ENCODE peak calls at places on chromosomes 16 and 17, in ten cellular contexts. H is colonic mucosa; J is IMR-90; V is naive thymus-derived CD4-positive, alpha-beta T cell; S is breast epithelium; T is sigmoid colon; Y is Caco-2; F is GM23248; G is pancreas; D is stomach. X is an unnamed sample.

GRCh38 chr17:68204736-68205135 is 43.1 kb upstream of the AMZ2 start:
- DNase-seq in S (no peak), F (no peak), G (peak; percentile 51), D (no peak), V (no peak), Y (no peak), H (no peak), T (no peak), J (no peak), X (no peak)

GRCh38 chr17:6831662-6832263 is at the start of gene TEKT1:
- DNase-seq in J (peak; percentile 26), Y (peak; percentile 71), D (peak; percentile 70), V (peak; percentile 61), S (peak; percentile 81), H (peak; percentile 55), F (peak; percentile 74), G (peak; percentile 89), T (peak; percentile 73), X (peak; percentile 62)

GRCh38 chr16:24132797-24133155 is 123.4 kb upstream of the CACNG3 start:
- DNase-seq in D (no peak), F (no peak), T (no peak), V (no peak), S (no peak), H (no peak), J (no peak), G (no peak), Y (no peak), X (no peak)

GRCh38 chr17:75481194-75482059 is 25.0 kb downstream of the TMEM94 start:
- DNase-seq in T (no peak), H (no peak), J (no peak), S (no peak), Y (peak; percentile 37), D (no peak), F (no peak), G (no peak), V (no peak), X (no peak)

GRCh38 chr16:54673353-54673752 is 257.3 kb upstream of the IRX5 start:
- DNase-seq in D (no peak), F (no peak), J (no peak), T (no peak), Y (no peak), H (no peak), V (no peak), S (no peak), G (no peak), X (no peak)

GRCh38 chr16:47136101-47136820 is 7.5 kb downstream of the NETO2 start:
- DNase-seq in S (no peak), H (no peak), D (no peak), J (peak; percentile 45), G (no peak), T (no peak), V (no peak), Y (no peak), F (peak; percentile 16), X (no peak)

GRCh38 chr17:66925811-66926500 is 38.6 kb upstream of the CACNG4 start:
- DNase-seq in H (no peak), F (no peak), Y (no peak), V (no peak), S (no peak), D (no peak), T (no peak), G (no peak), J (no peak), X (no peak)

GRCh38 chr16:30092373-30093010 is 768 bp upstream of the TBX6 start:
- DNase-seq in V (peak; percentile 47), H (peak; percentile 83), T (peak; percentile 90), G (peak; percentile 81), D (peak; percentile 70), F (peak; percentile 79), J (peak; percentile 27), S (no peak), Y (no peak), X (peak; percentile 83)

DNA sequence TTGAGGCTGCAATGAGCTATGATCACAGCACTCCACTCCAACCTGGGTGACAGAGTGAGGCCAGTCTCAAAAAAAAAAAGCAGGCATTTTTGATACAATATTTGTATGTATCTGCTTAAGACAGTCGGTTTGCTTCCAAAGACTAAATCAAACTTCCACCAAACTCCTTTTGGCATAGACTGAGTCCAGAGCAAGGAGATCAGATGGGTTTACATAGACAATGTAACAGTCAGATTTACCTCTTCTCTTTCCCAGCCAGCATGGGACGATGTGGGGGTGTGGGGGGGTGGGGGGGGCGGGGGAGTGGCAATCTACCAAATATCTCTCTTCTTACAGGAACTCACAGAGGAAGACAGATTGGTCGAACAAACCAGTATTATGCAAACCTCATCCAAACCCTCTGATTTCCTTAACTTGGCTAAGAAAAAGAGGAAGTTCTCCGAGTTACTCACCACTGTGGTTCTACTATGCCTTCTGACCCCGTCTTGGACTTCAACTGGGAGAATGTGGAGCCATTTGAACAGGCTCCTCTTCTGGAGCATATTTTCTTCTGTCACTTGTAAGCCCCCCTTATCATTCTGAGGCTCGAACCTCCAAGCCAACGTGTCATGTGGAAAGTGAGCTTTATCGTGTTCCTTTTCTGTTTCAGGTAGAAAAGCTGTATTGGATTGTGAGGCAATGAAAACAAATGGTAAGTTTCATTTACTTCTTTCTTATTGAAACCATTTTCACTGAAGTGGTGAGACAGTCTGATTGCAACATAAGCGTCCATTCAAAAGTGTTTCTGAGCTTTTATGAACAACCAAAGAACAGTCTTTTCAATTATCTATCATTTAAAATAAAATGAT is at the start of gene MILR1:
- DNase-seq in F (peak; percentile 93), G (no peak), S (peak; percentile 22), V (no peak), H (peak; percentile 33), J (peak; percentile 65), T (peak; percentile 71), Y (no peak), D (no peak), X (no peak)
- H3K27me3 ChIP-seq in F (no peaks in the 10 kb centered on the region), G (no peaks in the 10 kb centered on the region), S (no peaks in the 10 kb centered on the region), V (no peaks in the 10 kb centered on the region), H (no peaks in the 10 kb centered on the region), J (peaks cover 7% of the 10 kb centered on the region), T (no peaks in the 10 kb centered on the region), Y (no peaks in the 10 kb centered on the region), D (no peaks in the 10 kb centered on the region), X (no peaks in the 10 kb centered on the region)

DNA sequence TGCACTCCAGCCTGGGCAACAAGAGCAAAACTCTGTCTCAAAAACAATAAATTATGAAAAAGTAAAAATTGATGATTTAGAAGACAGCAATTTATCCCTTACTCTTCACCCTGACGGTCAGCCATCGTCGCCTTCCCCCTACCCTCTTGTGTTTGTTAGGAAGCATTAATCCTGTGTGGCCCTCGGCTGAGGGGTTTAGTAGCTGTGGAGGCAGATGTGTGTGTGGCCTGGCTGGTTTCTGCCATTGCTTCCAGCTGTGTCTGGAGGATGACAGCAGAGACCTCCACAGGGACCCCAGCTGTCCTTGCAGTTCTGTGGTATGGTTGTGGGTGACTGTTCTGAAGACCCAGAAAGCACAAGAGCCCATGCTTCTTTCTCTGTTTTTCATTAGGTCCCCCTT is 25.9 kb downstream of the DBNDD1 start:
- DNase-seq in D (no peak), J (no peak), S (no peak), T (no peak), F (no peak), Y (no peak), V (no peak), H (no peak), G (no peak), X (no peak)
- H3K9me3 ChIP-seq in D (no peaks in the 10 kb centered on the region), J (peaks cover 21% of the 10 kb centered on the region), S (no peaks in the 10 kb centered on the region), T (no peaks in the 10 kb centered on the region), F (no peaks in the 10 kb centered on the region), Y (peaks cover 29% of the 10 kb centered on the region), V (no peaks in the 10 kb centered on the region), H (no peaks in the 10 kb centered on the region), G (no peaks in the 10 kb centered on the region), X (no peaks in the 10 kb centered on the region)

GRCh38 chr17:48420823-48421222 is 9.2 kb downstream of the SKAP1 start:
- DNase-seq in G (no peak), V (no peak), S (no peak), Y (no peak), H (no peak), D (no peak), T (no peak), J (no peak), F (no peak), X (no peak)

GRCh38 chr17:48429638-48430586 is at the start of gene SKAP1:
- DNase-seq in H (peak; percentile 66), D (peak; percentile 49), G (peak; percentile 67), J (no peak), S (no peak), V (peak; percentile 67), F (peak; percentile 7), T (no peak), Y (peak; percentile 58), X (peak; percentile 18)

GRCh38 chr17:48427598-48427997 is 2.4 kb downstream of the SKAP1 start:
- DNase-seq in H (no peak), F (peak; percentile 4), T (no peak), D (no peak), V (peak; percentile 55), G (no peak), S (no peak), Y (no peak), J (no peak), X (no peak)

GRCh38 chr17:48429156-48429555 is 858 bp downstream of the SKAP1 start:
- DNase-seq in J (no peak), D (no peak), T (no peak), S (no peak), H (no peak), Y (no peak), F (no peak), V (no peak), G (no peak), X (no peak)

DNA sequence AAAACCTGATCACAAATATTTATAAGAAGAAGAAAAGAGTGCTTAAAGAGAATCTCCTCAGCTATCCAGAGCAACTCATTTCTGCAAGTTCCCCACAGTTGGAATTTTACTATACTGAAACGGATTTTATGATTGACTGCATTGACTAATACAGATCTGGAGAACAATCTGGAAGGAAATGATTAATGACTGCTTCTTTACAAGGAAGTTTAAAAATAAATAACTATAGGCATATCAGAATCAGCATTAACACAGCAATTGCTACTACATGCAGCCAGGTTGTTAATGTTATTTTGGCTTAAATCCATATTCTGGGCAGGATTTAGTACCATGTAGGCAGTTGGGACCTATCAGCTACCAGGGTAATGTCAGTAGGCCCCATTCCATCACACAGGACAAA is 4.0 kb downstream of the SKAP1 start:
- DNase-seq in G (no peak), S (no peak), D (no peak), J (no peak), F (no peak), Y (no peak), V (no peak), H (no peak), T (no peak), X (no peak)
- H3K27me3 ChIP-seq in G (no peaks in the 10 kb centered on the region), S (peaks cover 2% of the 10 kb centered on the region), D (peaks cover 40% of the 10 kb centered on the region), J (peaks cover 37% of the 10 kb centered on the region), F (peaks cover 26% of the 10 kb centered on the region), Y (peaks cover 3% of the 10 kb centered on the region), V (no peaks in the 10 kb centered on the region), H (peaks cover 11% of the 10 kb centered on the region), T (peaks cover 15% of the 10 kb centered on the region), X (peaks cover 28% of the 10 kb centered on the region)

GRCh38 chr16:35636831-35637230 is 2177.4 kb downstream of the TP53TG3F start:
- DNase-seq in T (no peak), H (no peak), Y (no peak), J (no peak), V (no peak), S (no peak), D (no peak), G (no peak), F (no peak), X (no peak)

GRCh38 chr16:35639233-35640205 is 2180.1 kb downstream of the TP53TG3F start:
- DNase-seq in D (no peak), Y (no peak), H (no peak), G (no peak), S (no peak), V (no peak), F (no peak), T (no peak), J (no peak), X (no peak)

GRCh38 chr16:35637683-35638082 is 2178.3 kb downstream of the TP53TG3F start:
- DNase-seq in T (no peak), S (no peak), Y (no peak), H (no peak), J (no peak), V (no peak), D (no peak), F (no peak), G (no peak), X (no peak)

GRCh38 chr16:35642322-35642835 is 2183.0 kb downstream of the TP53TG3F start:
- DNase-seq in Y (no peak), H (no peak), T (no peak), G (no peak), F (no peak), J (no peak), D (no peak), S (no peak), V (no peak), X (no peak)
- H3K9me3 ChIP-seq in Y (no peaks in the 10 kb centered on the region), H (no peaks in the 10 kb centered on the region), T (no peaks in the 10 kb centered on the region), G (no peaks in the 10 kb centered on the region), F (no peaks in the 10 kb centered on the region), J (peaks cover 36% of the 10 kb centered on the region), D (peaks cover 33% of the 10 kb centered on the region), S (peaks cover 11% of the 10 kb centered on the region), V (no peaks in the 10 kb centered on the region), X (no peaks in the 10 kb centered on the region)

X was measured in psoas muscle.